ENCODE peak calls at places on chromosomes 6 and 20, in six cellular contexts. L, S, C, K, P and W are unnamed samples.

GRCh38 chr20:13554706-13555105 is 84.0 kb downstream of the TASP1 start:
- DNase-seq in S (no peak), C (no peak), P (no peak), L (no peak), K (peak; percentile 34), W (no peak)

GRCh38 chr6:99822741-99823512 is 171.1 kb downstream of the MCHR2 start:
- DNase-seq in S (no peak), C (peak; percentile 59), P (no peak), K (peak; percentile 58), L (peak; percentile 55), W (peak; percentile 48)

GRCh38 chr6:156534594-156534993 is 242.6 kb upstream of the ARID1B start:
- DNase-seq in S (no peak), L (peak; percentile 68), C (no peak), P (no peak), K (no peak), W (no peak)

GRCh38 chr6:74343804-74344203 is 647.8 kb downstream of the CD109 start:
- DNase-seq in K (no peak), S (no peak), C (no peak), P (no peak), L (no peak), W (no peak)

GRCh38 chr6:30071081-30071818 is 4.3 kb downstream of the PPP1R11 start:
- DNase-seq in K (peak; percentile 30), L (peak; percentile 73), S (peak; percentile 54), P (peak; percentile 36), C (peak; percentile 69), W (no peak)

GRCh38 chr6:147282566-147282959 is 78.3 kb downstream of the STXBP5 start:
- DNase-seq in L (no peak), S (no peak), C (no peak), P (no peak), K (no peak), W (no peak)

GRCh38 chr6:55276745-55277627 is 50.3 kb upstream of the GFRAL start:
- DNase-seq in P (peak; percentile 8), C (peak; percentile 79), S (peak; percentile 54), L (peak; percentile 79), K (peak; percentile 88), W (peak; percentile 58)

GRCh38 chr20:22795897-22796296 is 211.5 kb upstream of the FOXA2 start:
- DNase-seq in P (peak; percentile 52), L (no peak), S (no peak), K (peak; percentile 98), C (no peak), W (peak; percentile 73)

GRCh38 chr20:46312075-46312944 is 4.0 kb upstream of the CDH22 start:
- DNase-seq in K (no peak), S (peak; percentile 84), L (peak; percentile 90), C (peak; percentile 77), P (no peak), W (peak; percentile 83)

GRCh38 chr6:111615916-111616612 is 10.4 kb upstream of the TRAF3IP2 start:
- DNase-seq in S (no peak), K (no peak), C (no peak), P (no peak), L (peak; percentile 38), W (peak; percentile 51)

GRCh38 chr20:25248501-25249172 is 752 bp downstream of the PYGB start:
- DNase-seq in K (peak; percentile 31), P (peak; percentile 62), L (peak; percentile 76), C (peak; percentile 59), S (peak; percentile 54), W (peak; percentile 56)

GRCh38 chr6:113854531-113855499 is 2.3 kb upstream of the MARCKS start:
- DNase-seq in S (peak; percentile 93), P (peak; percentile 83), K (peak; percentile 75), L (peak; percentile 92), C (peak; percentile 85), W (peak; percentile 86)

GRCh38 chr6:46014511-46015118 is 1.0 kb downstream of the CLIC5 start:
- DNase-seq in S (peak; percentile 60), L (peak; percentile 79), C (peak; percentile 63), K (no peak), P (no peak), W (peak; percentile 48)

GRCh38 chr20:6480328-6481030 is 287.0 kb upstream of the BMP2 start:
- DNase-seq in P (no peak), C (no peak), L (no peak), S (no peak), K (no peak), W (no peak)

GRCh38 chr6:100456178-100456880 is 8.4 kb downstream of the SIM1 start:
- DNase-seq in C (no peak), L (no peak), S (no peak), K (no peak), P (no peak), W (no peak)

GRCh38 chr6:49030621-49031020 is 432.4 kb downstream of the MMUT start:
- DNase-seq in P (no peak), C (no peak), L (no peak), K (peak; percentile 10), S (no peak), W (no peak)

GRCh38 chr6:44006872-44007303 is 120.4 kb downstream of the MRPL14 start:
- DNase-seq in P (no peak), K (no peak), L (peak; percentile 55), C (no peak), S (no peak), W (no peak)
- H3K4me1 ChIP-seq in P (peaks cover 2% of the 10 kb centered on the region), K (peaks cover 33% of the 10 kb centered on the region), L (peaks cover 15% of the 10 kb centered on the region), C (peaks cover 62% of the 10 kb centered on the region), S (peaks cover 2% of the 10 kb centered on the region), W (peaks cover 15% of the 10 kb centered on the region)

GRCh38 chr20:35542990-35543389 is 1.1 kb downstream of the ERGIC3 start:
- DNase-seq in P (no peak), C (no peak), S (no peak), K (no peak), L (no peak), W (no peak)
- H3K4me1 ChIP-seq in P (peaks cover 4% of the 10 kb centered on the region), C (peaks cover 10% of the 10 kb centered on the region), S (peaks cover 2% of the 10 kb centered on the region), K (peaks cover 2% of the 10 kb centered on the region), L (no peaks in the 10 kb centered on the region), W (peaks cover 5% of the 10 kb centered on the region)

DNA sequence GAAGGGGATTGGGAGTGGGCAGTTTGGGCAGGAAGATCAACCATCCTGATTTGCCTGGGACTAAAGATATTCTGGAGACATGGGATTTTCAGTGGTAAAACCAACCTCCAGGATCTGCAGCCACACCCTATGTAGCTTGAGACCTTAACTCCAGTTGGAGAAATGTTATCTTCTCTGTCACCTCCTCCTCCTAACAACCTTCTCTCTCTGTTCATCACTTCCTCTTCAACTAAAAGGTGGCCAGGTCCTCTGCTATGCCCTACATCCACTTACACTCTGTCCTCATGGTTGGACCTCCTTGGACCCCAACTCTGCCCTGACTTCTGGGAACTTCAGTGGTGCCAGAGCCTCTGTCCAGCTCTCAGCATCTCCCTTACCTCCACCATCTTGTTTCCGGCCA is 42.0 kb upstream of the SLC9A8 start:
- DNase-seq in S (no peak), L (no peak), C (no peak), K (no peak), P (no peak), W (no peak)
- H3K4me1 ChIP-seq in S (peaks cover 25% of the 10 kb centered on the region), L (peaks cover 13% of the 10 kb centered on the region), C (no peaks in the 10 kb centered on the region), K (peaks cover 14% of the 10 kb centered on the region), P (peaks cover 5% of the 10 kb centered on the region), W (peaks cover 56% of the 10 kb centered on the region)

DNA sequence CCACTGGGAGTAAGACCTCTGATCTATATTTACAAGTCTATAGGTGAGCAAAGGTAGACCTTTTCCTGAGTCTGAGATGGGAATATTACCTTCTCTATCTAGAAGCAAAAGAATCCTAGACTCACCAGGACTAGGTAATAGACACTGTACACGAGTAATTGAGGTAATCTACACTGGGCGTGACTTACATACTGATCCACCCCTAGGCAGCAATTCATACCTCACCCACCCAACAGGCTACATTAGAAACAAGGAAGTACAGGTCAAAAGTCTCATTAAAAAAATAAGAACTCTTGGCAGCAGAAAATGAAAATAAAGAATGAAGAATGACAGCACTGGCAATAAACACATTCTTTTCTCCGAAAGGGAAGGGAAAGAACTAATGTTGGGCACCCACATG is 7.6 kb downstream of the CSNK2A1 start:
- DNase-seq in P (no peak), K (no peak), L (no peak), C (no peak), S (no peak), W (no peak)
- H3K4me1 ChIP-seq in P (peaks cover 9% of the 10 kb centered on the region), K (peaks cover 2% of the 10 kb centered on the region), L (no peaks in the 10 kb centered on the region), C (peaks cover 16% of the 10 kb centered on the region), S (peaks cover 9% of the 10 kb centered on the region), W (peaks cover 28% of the 10 kb centered on the region)